ENCODE peak calls at places on chromosome 20, in ten cellular contexts. One of them, this sample, is unnamed.

GRCh38 chr20:31547017-31547675 is 32.9 kb downstream of the HM13 start:
- DNase-seq in Panc1: peak
- DNase-seq in kidney epithelial cell: no peak
- DNase-seq in osteocyte: peak
- DNase-seq in body of pancreas: peak
- DNase-seq in type B pancreatic cell: peak
- DNase-seq in lower leg skin: peak
- DNase-seq in Peyer's patch: peak
- DNase-seq in HFF-Myc: peak
- DNase-seq in mammary epithelial cell: peak
- DNase-seq in this sample: peak

GRCh38 chr20:50655325-50655880 is 35.9 kb downstream of the RIPOR3 start:
- DNase-seq in Panc1: no peak
- DNase-seq in kidney epithelial cell: no peak
- DNase-seq in osteocyte: no peak
- DNase-seq in body of pancreas: peak
- DNase-seq in type B pancreatic cell: no peak
- DNase-seq in lower leg skin: peak
- DNase-seq in Peyer's patch: peak
- DNase-seq in HFF-Myc: peak
- DNase-seq in mammary epithelial cell: no peak
- DNase-seq in this sample: peak

GRCh38 chr20:50312002-50312681 is 121.5 kb downstream of the CEBPB start:
- DNase-seq in Panc1: no peak
- DNase-seq in kidney epithelial cell: no peak
- DNase-seq in osteocyte: no peak
- DNase-seq in body of pancreas: no peak
- DNase-seq in type B pancreatic cell: no peak
- DNase-seq in lower leg skin: no peak
- DNase-seq in Peyer's patch: no peak
- DNase-seq in HFF-Myc: no peak
- DNase-seq in mammary epithelial cell: no peak
- DNase-seq in this sample: no peak

GRCh38 chr20:37524221-37524700 is 3.2 kb downstream of the NNAT start:
- DNase-seq in Panc1: no peak
- DNase-seq in kidney epithelial cell: no peak
- DNase-seq in osteocyte: no peak
- DNase-seq in body of pancreas: no peak
- DNase-seq in type B pancreatic cell: no peak
- DNase-seq in lower leg skin: no peak
- DNase-seq in Peyer's patch: peak
- DNase-seq in HFF-Myc: no peak
- DNase-seq in mammary epithelial cell: peak
- DNase-seq in this sample: no peak

GRCh38 chr20:36585410-36586125 is 12.2 kb downstream of the TGIF2 start:
- DNase-seq in Panc1: no peak
- DNase-seq in kidney epithelial cell: no peak
- DNase-seq in osteocyte: no peak
- DNase-seq in body of pancreas: no peak
- DNase-seq in type B pancreatic cell: no peak
- DNase-seq in lower leg skin: no peak
- DNase-seq in Peyer's patch: no peak
- DNase-seq in HFF-Myc: no peak
- DNase-seq in mammary epithelial cell: peak
- DNase-seq in this sample: no peak

GRCh38 chr20:9374480-9374879 is 139.9 kb upstream of the LAMP5 start:
- DNase-seq in Panc1: no peak
- DNase-seq in kidney epithelial cell: no peak
- DNase-seq in osteocyte: no peak
- DNase-seq in body of pancreas: no peak
- DNase-seq in type B pancreatic cell: no peak
- DNase-seq in lower leg skin: no peak
- DNase-seq in Peyer's patch: no peak
- DNase-seq in HFF-Myc: no peak
- DNase-seq in mammary epithelial cell: no peak
- DNase-seq in this sample: no peak

GRCh38 chr20:44572551-44573500 is 9.6 kb upstream of the PKIG start:
- DNase-seq in Panc1: peak
- DNase-seq in kidney epithelial cell: peak
- DNase-seq in osteocyte: no peak
- DNase-seq in body of pancreas: no peak
- DNase-seq in type B pancreatic cell: no peak
- DNase-seq in lower leg skin: peak
- DNase-seq in Peyer's patch: no peak
- DNase-seq in HFF-Myc: peak
- DNase-seq in mammary epithelial cell: peak
- DNase-seq in this sample: peak

GRCh38 chr20:49099011-49099410 is 52.9 kb downstream of the CSE1L start:
- DNase-seq in Panc1: no peak
- DNase-seq in kidney epithelial cell: no peak
- DNase-seq in osteocyte: no peak
- DNase-seq in body of pancreas: no peak
- DNase-seq in type B pancreatic cell: no peak
- DNase-seq in lower leg skin: no peak
- DNase-seq in Peyer's patch: no peak
- DNase-seq in HFF-Myc: no peak
- DNase-seq in mammary epithelial cell: no peak
- DNase-seq in this sample: no peak

GRCh38 chr20:1800777-1801176 is 94.4 kb upstream of the SIRPA start:
- DNase-seq in Panc1: no peak
- DNase-seq in kidney epithelial cell: no peak
- DNase-seq in osteocyte: no peak
- DNase-seq in body of pancreas: no peak
- DNase-seq in type B pancreatic cell: no peak
- DNase-seq in lower leg skin: no peak
- DNase-seq in Peyer's patch: no peak
- DNase-seq in HFF-Myc: no peak
- DNase-seq in mammary epithelial cell: no peak
- DNase-seq in this sample: no peak
- TF ChIP-seq CTCF in Panc1: peak
- TF ChIP-seq CTCF in kidney epithelial cell: peak
- TF ChIP-seq CTCF in osteocyte: peak
- TF ChIP-seq CTCF in body of pancreas: peak
- TF ChIP-seq CTCF in type B pancreatic cell: peak
- TF ChIP-seq CTCF in lower leg skin: no peak
- TF ChIP-seq CTCF in Peyer's patch: no peak
- TF ChIP-seq CTCF in HFF-Myc: peak
- TF ChIP-seq CTCF in mammary epithelial cell: peak
- TF ChIP-seq CTCF in this sample: peak

GRCh38 chr20:58624687-58625086 is 26.4 kb upstream of the STX16 start:
- DNase-seq in Panc1: no peak
- DNase-seq in kidney epithelial cell: no peak
- DNase-seq in osteocyte: no peak
- DNase-seq in body of pancreas: no peak
- DNase-seq in type B pancreatic cell: no peak
- DNase-seq in lower leg skin: no peak
- DNase-seq in Peyer's patch: no peak
- DNase-seq in HFF-Myc: no peak
- DNase-seq in mammary epithelial cell: no peak
- DNase-seq in this sample: no peak

GRCh38 chr20:58622671-58623578 is 28.2 kb upstream of the STX16 start:
- DNase-seq in Panc1: no peak
- DNase-seq in kidney epithelial cell: no peak
- DNase-seq in osteocyte: no peak
- DNase-seq in body of pancreas: peak
- DNase-seq in type B pancreatic cell: no peak
- DNase-seq in lower leg skin: no peak
- DNase-seq in Peyer's patch: no peak
- DNase-seq in HFF-Myc: no peak
- DNase-seq in mammary epithelial cell: no peak
- DNase-seq in this sample: no peak

GRCh38 chr20:58623579-58624473 is 27.3 kb upstream of the STX16 start:
- DNase-seq in Panc1: peak
- DNase-seq in kidney epithelial cell: peak
- DNase-seq in osteocyte: peak
- DNase-seq in body of pancreas: peak
- DNase-seq in type B pancreatic cell: no peak
- DNase-seq in lower leg skin: no peak
- DNase-seq in Peyer's patch: no peak
- DNase-seq in HFF-Myc: peak
- DNase-seq in mammary epithelial cell: peak
- DNase-seq in this sample: peak

GRCh38 chr20:58619847-58620431 is 31.1 kb upstream of the STX16 start:
- DNase-seq in Panc1: no peak
- DNase-seq in kidney epithelial cell: no peak
- DNase-seq in osteocyte: no peak
- DNase-seq in body of pancreas: no peak
- DNase-seq in type B pancreatic cell: no peak
- DNase-seq in lower leg skin: no peak
- DNase-seq in Peyer's patch: no peak
- DNase-seq in HFF-Myc: no peak
- DNase-seq in mammary epithelial cell: peak
- DNase-seq in this sample: no peak

DNA sequence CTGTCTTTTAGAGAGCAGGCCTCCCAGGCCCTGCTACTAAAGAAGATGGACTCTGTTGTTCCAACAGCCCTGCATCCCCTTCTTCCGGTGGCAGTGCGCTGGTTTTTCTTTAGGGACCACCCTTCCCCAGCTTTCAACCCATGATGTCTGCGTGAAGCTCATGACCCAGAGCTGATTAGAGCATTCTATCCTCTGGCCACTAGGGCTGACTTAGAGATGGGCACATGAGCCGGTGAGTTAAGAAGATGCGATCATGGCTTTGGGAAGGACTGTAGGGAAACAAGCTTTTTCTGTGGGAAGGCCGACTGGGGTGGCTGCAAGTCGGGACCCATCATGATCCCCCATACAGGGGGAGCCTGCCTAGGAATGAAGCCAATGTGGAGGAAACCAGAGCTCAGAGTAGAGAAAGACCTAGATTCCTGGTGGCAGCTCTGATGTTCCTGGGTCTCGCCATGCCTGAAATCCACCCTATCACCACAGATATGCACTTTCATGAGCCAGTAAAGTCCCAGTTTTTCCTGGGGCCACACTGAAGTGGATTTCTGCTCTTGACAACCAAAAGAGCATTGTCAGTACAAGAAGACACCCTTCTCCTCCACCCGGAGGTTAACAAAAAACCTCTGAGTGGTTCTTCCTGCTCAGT is 29.1 kb upstream of the STX16 start:
- DNase-seq in Panc1: no peak
- DNase-seq in kidney epithelial cell: no peak
- DNase-seq in osteocyte: no peak
- DNase-seq in body of pancreas: no peak
- DNase-seq in type B pancreatic cell: no peak
- DNase-seq in lower leg skin: no peak
- DNase-seq in Peyer's patch: no peak
- DNase-seq in HFF-Myc: no peak
- DNase-seq in mammary epithelial cell: no peak
- DNase-seq in this sample: no peak
- TF ChIP-seq CTCF in Panc1: no peak
- TF ChIP-seq CTCF in kidney epithelial cell: no peak
- TF ChIP-seq CTCF in osteocyte: no peak
- TF ChIP-seq CTCF in body of pancreas: no peak
- TF ChIP-seq CTCF in type B pancreatic cell: peak
- TF ChIP-seq CTCF in lower leg skin: no peak
- TF ChIP-seq CTCF in Peyer's patch: no peak
- TF ChIP-seq CTCF in HFF-Myc: peak
- TF ChIP-seq CTCF in mammary epithelial cell: peak
- TF ChIP-seq CTCF in this sample: no peak

DNA sequence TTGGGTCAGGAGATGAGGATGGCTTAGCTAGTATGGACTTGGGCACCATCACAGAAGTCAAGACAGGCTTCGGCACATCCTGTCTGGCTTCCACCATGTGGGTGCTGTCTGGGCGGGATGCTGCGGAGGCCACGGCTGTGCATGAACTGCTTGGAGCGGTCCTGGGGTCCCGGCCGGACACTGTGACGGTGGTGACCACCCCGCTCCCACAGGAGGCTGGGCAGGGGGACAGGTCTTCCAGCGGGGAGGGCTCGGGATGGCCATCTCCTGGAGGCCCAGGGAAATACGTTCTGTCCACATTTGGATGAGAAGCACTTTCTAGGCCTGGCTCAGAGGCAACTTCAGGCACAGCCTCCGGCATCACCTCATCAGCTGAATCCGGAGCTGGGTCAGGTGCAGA is 32.1 kb upstream of the TCFL5 start:
- DNase-seq in Panc1: no peak
- DNase-seq in kidney epithelial cell: no peak
- DNase-seq in osteocyte: no peak
- DNase-seq in body of pancreas: no peak
- DNase-seq in type B pancreatic cell: no peak
- DNase-seq in lower leg skin: no peak
- DNase-seq in Peyer's patch: no peak
- DNase-seq in HFF-Myc: no peak
- DNase-seq in mammary epithelial cell: no peak
- DNase-seq in this sample: no peak
- TF ChIP-seq CTCF in Panc1: no peak
- TF ChIP-seq CTCF in kidney epithelial cell: no peak
- TF ChIP-seq CTCF in osteocyte: no peak
- TF ChIP-seq CTCF in body of pancreas: no peak
- TF ChIP-seq CTCF in type B pancreatic cell: peak
- TF ChIP-seq CTCF in lower leg skin: no peak
- TF ChIP-seq CTCF in Peyer's patch: no peak
- TF ChIP-seq CTCF in HFF-Myc: no peak
- TF ChIP-seq CTCF in mammary epithelial cell: no peak
- TF ChIP-seq CTCF in this sample: no peak

GRCh38 chr20:3360752-3361151 is 46.7 kb downstream of the DNAAF9 start:
- DNase-seq in Panc1: no peak
- DNase-seq in kidney epithelial cell: no peak
- DNase-seq in osteocyte: no peak
- DNase-seq in body of pancreas: no peak
- DNase-seq in type B pancreatic cell: no peak
- DNase-seq in lower leg skin: no peak
- DNase-seq in Peyer's patch: no peak
- DNase-seq in HFF-Myc: no peak
- DNase-seq in mammary epithelial cell: no peak
- DNase-seq in this sample: no peak

GRCh38 chr20:3354247-3354646 is 53.2 kb downstream of the DNAAF9 start:
- DNase-seq in Panc1: no peak
- DNase-seq in kidney epithelial cell: no peak
- DNase-seq in osteocyte: no peak
- DNase-seq in body of pancreas: no peak
- DNase-seq in type B pancreatic cell: no peak
- DNase-seq in lower leg skin: no peak
- DNase-seq in Peyer's patch: no peak
- DNase-seq in HFF-Myc: no peak
- DNase-seq in mammary epithelial cell: no peak
- DNase-seq in this sample: no peak

GRCh38 chr20:3353646-3354045 is 53.8 kb downstream of the DNAAF9 start:
- DNase-seq in Panc1: no peak
- DNase-seq in kidney epithelial cell: no peak
- DNase-seq in osteocyte: no peak
- DNase-seq in body of pancreas: no peak
- DNase-seq in type B pancreatic cell: no peak
- DNase-seq in lower leg skin: no peak
- DNase-seq in Peyer's patch: no peak
- DNase-seq in HFF-Myc: no peak
- DNase-seq in mammary epithelial cell: no peak
- DNase-seq in this sample: no peak

GRCh38 chr20:3364323-3365013 is 43.0 kb downstream of the DNAAF9 start:
- DNase-seq in Panc1: no peak
- DNase-seq in kidney epithelial cell: no peak
- DNase-seq in osteocyte: no peak
- DNase-seq in body of pancreas: no peak
- DNase-seq in type B pancreatic cell: no peak
- DNase-seq in lower leg skin: no peak
- DNase-seq in Peyer's patch: no peak
- DNase-seq in HFF-Myc: no peak
- DNase-seq in mammary epithelial cell: no peak
- DNase-seq in this sample: no peak

DNA sequence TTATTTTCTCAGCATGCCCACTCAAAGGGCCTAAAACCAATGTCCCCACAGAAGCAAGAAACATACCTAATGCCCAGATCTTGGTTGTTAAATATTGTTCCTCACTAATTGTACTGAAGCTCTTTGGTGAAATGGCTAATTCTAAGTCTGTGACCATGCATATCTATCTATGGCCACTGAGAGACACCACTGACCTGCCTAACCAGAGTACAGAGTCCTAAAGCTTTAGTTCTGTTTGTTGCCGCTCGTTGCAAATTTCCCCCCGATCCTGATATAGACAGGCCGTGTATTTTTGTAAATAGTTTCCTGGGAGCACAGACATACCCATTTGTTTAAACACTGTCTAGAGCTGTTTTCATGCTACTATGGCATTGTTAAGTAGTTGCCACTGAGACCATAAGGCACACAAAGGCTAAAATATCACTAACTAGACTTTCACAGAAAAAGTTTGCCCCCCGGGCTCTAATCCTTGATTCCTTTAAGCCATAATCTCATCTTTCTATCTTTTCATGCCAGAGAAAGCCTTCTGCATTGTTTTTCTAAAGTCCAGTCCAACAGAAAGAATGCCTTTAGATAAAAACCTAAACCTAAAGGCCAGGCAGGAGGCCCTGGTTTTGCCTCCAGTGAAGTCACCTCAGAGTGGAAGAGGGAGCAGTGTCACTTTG is 48.7 kb downstream of the DNAAF9 start:
- DNase-seq in Panc1: no peak
- DNase-seq in kidney epithelial cell: no peak
- DNase-seq in osteocyte: no peak
- DNase-seq in body of pancreas: no peak
- DNase-seq in type B pancreatic cell: no peak
- DNase-seq in lower leg skin: no peak
- DNase-seq in Peyer's patch: no peak
- DNase-seq in HFF-Myc: no peak
- DNase-seq in mammary epithelial cell: no peak
- DNase-seq in this sample: no peak
- TF ChIP-seq CTCF in Panc1: peak
- TF ChIP-seq CTCF in kidney epithelial cell: no peak
- TF ChIP-seq CTCF in osteocyte: no peak
- TF ChIP-seq CTCF in body of pancreas: peak
- TF ChIP-seq CTCF in type B pancreatic cell: no peak
- TF ChIP-seq CTCF in lower leg skin: no peak
- TF ChIP-seq CTCF in Peyer's patch: no peak
- TF ChIP-seq CTCF in HFF-Myc: no peak
- TF ChIP-seq CTCF in mammary epithelial cell: no peak
- TF ChIP-seq CTCF in this sample: no peak

This sample was measured in AG09319.